ENCODE peak calls at places on chromosomes 13 and 19, in four cellular contexts. B, N, V and Z are unnamed samples.

GRCh38 chr13:20206065-20206725 is 13.5 kb upstream of the GJB2 start:
- DNase-seq in B (no peak), N (no peak), V (no peak), Z (peak)

GRCh38 chr19:4495471-4495870 is 22.8 kb downstream of the PLIN4 start:
- DNase-seq in B (no peak), N (no peak), V (no peak), Z (peak)

GRCh38 chr19:5540208-5540607 is 27.5 kb downstream of the TINCR start:
- DNase-seq in B (no peak), N (no peak), V (no peak), Z (no peak)

GRCh38 chr13:27172495-27172842 is 858 bp upstream of the USP12 start:
- DNase-seq in B (peak), N (no peak), V (peak), Z (no peak)

GRCh38 chr19:4624733-4625362 is 14.5 kb upstream of the TNFAIP8L1 start:
- DNase-seq in B (no peak), N (peak), V (peak), Z (peak)

GRCh38 chr13:48939728-48940127 is 36.0 kb upstream of the FNDC3A start:
- DNase-seq in B (no peak), N (no peak), V (no peak), Z (no peak)

GRCh38 chr19:10749435-10750384 is 31.8 kb downstream of the DNM2 start:
- DNase-seq in B (no peak), N (no peak), V (no peak), Z (no peak)

GRCh38 chr13:64332048-64332447 is 2898.1 kb downstream of the PCDH9 start:
- DNase-seq in B (no peak), N (no peak), V (peak), Z (no peak)

GRCh38 chr13:41614671-41615519 is 157.5 kb downstream of the RGCC start:
- DNase-seq in B (peak), N (no peak), V (peak), Z (no peak)

GRCh38 chr19:23778566-23778965 is 19.9 kb upstream of the ZNF681 start:
- DNase-seq in B (no peak), N (no peak), V (no peak), Z (no peak)

GRCh38 chr13:51663980-51664957 is 80.0 kb downstream of the WDFY2 start:
- DNase-seq in B (no peak), N (no peak), V (peak), Z (no peak)

GRCh38 chr19:38039966-38040365 is 133.0 kb downstream of the SIPA1L3 start:
- DNase-seq in B (peak), N (no peak), V (peak), Z (no peak)

DNA sequence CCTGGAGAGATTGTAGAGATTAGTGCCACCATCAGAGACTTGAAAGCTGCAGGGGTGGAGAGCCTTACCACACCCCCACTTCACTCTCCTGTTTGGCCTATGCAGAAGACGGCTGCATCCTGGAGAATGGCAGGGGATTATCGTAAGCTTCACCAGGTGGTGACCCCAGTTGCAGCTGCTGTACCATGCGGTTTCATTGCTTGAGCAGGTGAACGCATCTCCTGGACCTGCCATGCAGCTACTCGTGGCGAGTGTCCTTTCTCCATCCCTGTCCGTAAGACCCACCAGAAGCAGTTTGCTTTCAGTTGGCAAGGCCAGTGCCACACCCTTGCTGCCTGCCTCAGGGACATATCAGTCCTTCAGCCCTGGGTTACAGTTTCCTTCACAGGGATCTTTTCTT is 21.2 kb downstream of the PPP5C start:
- DNase-seq in B (no peak), N (no peak), V (no peak), Z (no peak)
- TF ChIP-seq EZH2phosphoT487 in B (no peak), N (no peak), V (no peak), Z (no peak)

GRCh38 chr19:48648134-48648533 is 2.1 kb upstream of the CA11 start:
- DNase-seq in B (no peak), N (no peak), V (no peak), Z (no peak)
- TF ChIP-seq EZH2phosphoT487 in B (no peak), N (no peak), V (no peak), Z (no peak)

GRCh38 chr13:101978546-101979315 is 423.1 kb downstream of the FGF14 start:
- DNase-seq in B (no peak), N (no peak), V (no peak), Z (no peak)
- TF ChIP-seq EZH2phosphoT487 in B (no peak), N (no peak), V (no peak), Z (no peak)

GRCh38 chr13:59747529-59747928 is 416.2 kb downstream of the DIAPH3 start:
- DNase-seq in B (no peak), N (peak), V (peak), Z (peak)

GRCh38 chr13:59754411-59754810 is 409.3 kb downstream of the DIAPH3 start:
- DNase-seq in B (no peak), N (no peak), V (no peak), Z (no peak)

GRCh38 chr13:59746291-59746962 is 417.3 kb downstream of the DIAPH3 start:
- DNase-seq in B (peak), N (no peak), V (peak), Z (no peak)

GRCh38 chr13:59755647-59756290 is 408.0 kb downstream of the DIAPH3 start:
- DNase-seq in B (peak), N (no peak), V (peak), Z (no peak)

DNA sequence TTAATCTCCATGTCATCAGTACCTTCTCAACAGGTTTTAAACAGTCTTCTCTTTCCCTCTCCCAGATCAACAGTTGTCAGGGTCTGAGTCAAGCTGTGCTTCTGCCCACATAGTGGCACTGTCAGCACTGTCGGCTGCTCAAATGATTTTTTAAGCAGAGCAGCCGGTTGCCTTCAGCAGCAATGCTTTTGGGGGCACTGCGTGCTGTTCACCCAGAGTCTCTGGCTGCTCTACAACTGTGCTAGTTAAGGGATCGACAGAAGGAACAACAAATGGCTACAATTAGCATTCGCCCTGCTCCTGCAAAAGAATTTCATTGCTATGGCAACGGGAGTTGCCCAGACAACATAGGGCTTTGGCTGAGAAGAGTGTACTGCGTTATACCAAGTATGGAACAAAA is 412.9 kb downstream of the DIAPH3 start:
- DNase-seq in B (peak), N (peak), V (no peak), Z (peak)
- TF ChIP-seq EZH2phosphoT487 in B (no peak), N (no peak), V (no peak), Z (no peak)

DNA sequence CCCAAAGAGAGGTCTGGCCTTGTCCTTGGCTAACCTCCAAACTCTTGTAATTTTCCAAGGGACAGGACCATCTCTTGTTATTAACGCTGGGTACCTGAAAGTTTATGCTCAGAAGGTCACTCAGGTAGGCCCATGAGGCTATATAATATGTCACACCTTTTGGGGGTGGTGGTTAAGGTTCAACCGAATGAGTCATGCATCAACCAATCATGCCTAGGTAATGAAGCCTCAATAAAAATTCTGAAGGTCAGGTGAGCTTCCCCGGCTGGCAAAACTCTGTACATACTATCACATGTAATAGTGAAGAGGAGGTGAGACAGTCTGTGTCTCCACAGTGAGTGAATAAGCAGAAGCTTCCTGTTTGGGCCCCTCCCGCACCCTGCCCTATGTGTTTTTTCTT is 424.9 kb downstream of the PCDH17 start:
- DNase-seq in B (no peak), N (no peak), V (no peak), Z (no peak)
- TF ChIP-seq EZH2phosphoT487 in B (no peak), N (no peak), V (no peak), Z (no peak)

GRCh38 chr19:30084390-30084819 is 142.4 kb downstream of the URI1 start:
- DNase-seq in B (no peak), N (no peak), V (no peak), Z (no peak)

GRCh38 chr19:30086916-30087315 is 144.9 kb downstream of the URI1 start:
- DNase-seq in B (no peak), N (no peak), V (no peak), Z (no peak)

GRCh38 chr19:30086220-30086619 is 144.2 kb downstream of the URI1 start:
- DNase-seq in B (no peak), N (no peak), V (no peak), Z (no peak)

GRCh38 chr19:30083701-30084156 is 141.7 kb downstream of the URI1 start:
- DNase-seq in B (no peak), N (no peak), V (no peak), Z (no peak)

GRCh38 chr19:30085394-30085793 is 143.4 kb downstream of the URI1 start:
- DNase-seq in B (no peak), N (peak), V (no peak), Z (peak)
- TF ChIP-seq EZH2phosphoT487 in B (no peak), N (no peak), V (no peak), Z (no peak)